ENCODE peak calls at places on chromosomes 4 and X, in ten cellular contexts. V is stomach, W is endodermal cell, F is pancreas, Z is keratinocyte, T is heart right ventricle, I is body of pancreas, G is GM23338, E is heart left ventricle, H is lung. B is an unnamed sample.

GRCh38 chrX:103197721-103198306 is 17.1 kb upstream of the BEX4 start:
- DNase-seq in V (no peak), W (no peak), F (no peak), Z (no peak), T (no peak), I (no peak), G (no peak), E (no peak), H (no peak), B (no peak)

GRCh38 chrX:153488231-153488914 is 6.4 kb upstream of the BGN start:
- DNase-seq in V (peak; percentile 44), W (peak; percentile 58), F (no peak), Z (no peak), T (peak; percentile 60), I (no peak), G (no peak), E (peak; percentile 77), H (no peak), B (no peak)

GRCh38 chr4:42122237-42122636 is 30.2 kb downstream of the BEND4 start:
- DNase-seq in V (no peak), W (no peak), F (no peak), Z (no peak), T (no peak), I (no peak), G (no peak), E (no peak), H (no peak), B (no peak)

GRCh38 chr4:11073621-11074051 is 355.1 kb downstream of the HS3ST1 start:
- DNase-seq in V (no peak), W (peak; percentile 54), F (no peak), Z (no peak), T (peak; percentile 43), I (no peak), G (peak; percentile 37), E (no peak), H (no peak), B (no peak)

GRCh38 chr4:37892641-37893040 is 1.8 kb downstream of the TBC1D1 start:
- DNase-seq in V (no peak), W (no peak), F (no peak), Z (no peak), T (no peak), I (no peak), G (no peak), E (no peak), H (no peak), B (no peak)

GRCh38 chr4:174036111-174036510 is 247.4 kb downstream of the FBXO8 start:
- DNase-seq in V (no peak), W (no peak), F (no peak), Z (no peak), T (no peak), I (no peak), G (no peak), E (no peak), H (no peak), B (no peak)

GRCh38 chrX:41350150-41350975 is 16.4 kb downstream of the DDX3X start:
- DNase-seq in V (no peak), W (no peak), F (no peak), Z (no peak), T (no peak), I (no peak), G (peak; percentile 5), E (no peak), H (no peak), B (no peak)

GRCh38 chr4:59612235-59612634 is 1587.9 kb upstream of the ADGRL3 start:
- DNase-seq in V (no peak), W (no peak), F (no peak), Z (peak; percentile 7), T (no peak), I (no peak), G (no peak), E (no peak), H (no peak), B (no peak)

GRCh38 chr4:169209388-169209883 is 61.3 kb downstream of the SH3RF1 start:
- DNase-seq in V (no peak), W (no peak), F (no peak), Z (no peak), T (no peak), I (no peak), G (no peak), E (no peak), H (no peak), B (no peak)

GRCh38 chrX:131068945-131069719 is 11.0 kb downstream of the ARHGAP36 start:
- DNase-seq in V (no peak), W (peak; percentile 93), F (peak; percentile 39), Z (no peak), T (no peak), I (peak; percentile 37), G (peak; percentile 84), E (no peak), H (no peak), B (no peak)

GRCh38 chr4:3241905-3242304 is 7.1 kb upstream of the MSANTD1 start:
- DNase-seq in V (no peak), W (no peak), F (no peak), Z (no peak), T (no peak), I (peak; percentile 62), G (no peak), E (no peak), H (no peak), B (no peak)

GRCh38 chr4:96598465-96598864 is 758.6 kb downstream of the PDHA2 start:
- DNase-seq in V (no peak), W (peak; percentile 52), F (peak; percentile 70), Z (no peak), T (peak; percentile 13), I (peak; percentile 50), G (peak; percentile 19), E (no peak), H (no peak), B (no peak)

GRCh38 chr4:138050601-138051000 is 191.5 kb downstream of the SLC7A11 start:
- DNase-seq in V (no peak), W (peak; percentile 83), F (no peak), Z (no peak), T (no peak), I (no peak), G (peak; percentile 51), E (no peak), H (no peak), B (no peak)
- H3K27ac ChIP-seq in V (no peak overlapping the region), W (no peak overlapping the region), F (no peak overlapping the region), Z (no peak overlapping the region), T (no peak overlapping the region), I (no peak overlapping the region), G (no peak overlapping the region), E (no peak overlapping the region), H (no peak overlapping the region), B (no peak overlapping the region)

DNA sequence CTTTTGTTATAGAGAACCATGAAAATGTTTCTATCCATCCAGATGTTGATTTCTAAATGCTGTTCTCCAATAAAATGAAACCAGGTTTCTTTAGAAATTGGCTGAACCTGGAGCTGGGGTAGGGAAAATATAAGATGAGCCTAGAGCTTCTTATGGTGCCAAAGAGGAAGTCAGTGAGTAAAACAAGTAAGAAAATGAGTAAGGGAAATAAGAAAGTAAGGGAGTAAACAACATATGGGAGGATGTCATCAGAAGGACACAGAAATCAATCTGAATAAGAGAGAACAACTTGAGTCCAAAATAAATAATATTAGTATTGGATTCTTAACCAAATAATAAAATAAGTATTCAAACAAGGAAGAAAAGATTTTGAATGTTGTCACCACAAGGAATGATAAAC is 506.0 kb downstream of the IL15 start:
- DNase-seq in V (no peak), W (no peak), F (no peak), Z (no peak), T (no peak), I (no peak), G (no peak), E (no peak), H (no peak), B (no peak)
- H3K27ac ChIP-seq in V (no peak overlapping the region), W (no peak overlapping the region), F (no peak overlapping the region), Z (no peak overlapping the region), T (no peak overlapping the region), I (no peak overlapping the region), G (no peak overlapping the region), E (no peak overlapping the region), H (no peak overlapping the region), B (peak overlapping the region; percentile 18)

DNA sequence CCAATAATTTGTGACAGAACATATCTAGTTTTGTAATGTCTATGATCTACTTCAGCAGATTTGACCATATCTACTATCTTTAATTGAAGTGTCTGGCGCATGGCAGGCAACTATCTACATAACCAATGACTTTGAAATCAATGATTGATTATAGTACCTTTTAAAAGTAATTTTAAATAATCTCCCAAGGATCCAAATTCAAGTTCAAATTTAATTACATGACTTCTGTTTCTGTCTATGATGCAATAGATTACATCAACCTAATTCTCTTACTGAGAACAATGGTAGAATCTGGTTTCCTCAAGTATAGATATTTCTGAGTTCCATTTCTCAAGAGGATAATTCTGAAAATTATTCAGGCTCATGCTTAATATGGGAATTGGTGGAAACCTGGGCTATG is 177.4 kb upstream of the IL15 start:
- DNase-seq in V (no peak), W (no peak), F (no peak), Z (no peak), T (no peak), I (no peak), G (no peak), E (no peak), H (no peak), B (no peak)
- H3K27ac ChIP-seq in V (no peak overlapping the region), W (no peak overlapping the region), F (no peak overlapping the region), Z (peak overlapping the region; percentile 72), T (no peak overlapping the region), I (no peak overlapping the region), G (no peak overlapping the region), E (no peak overlapping the region), H (no peak overlapping the region), B (peak overlapping the region; percentile 93)

DNA sequence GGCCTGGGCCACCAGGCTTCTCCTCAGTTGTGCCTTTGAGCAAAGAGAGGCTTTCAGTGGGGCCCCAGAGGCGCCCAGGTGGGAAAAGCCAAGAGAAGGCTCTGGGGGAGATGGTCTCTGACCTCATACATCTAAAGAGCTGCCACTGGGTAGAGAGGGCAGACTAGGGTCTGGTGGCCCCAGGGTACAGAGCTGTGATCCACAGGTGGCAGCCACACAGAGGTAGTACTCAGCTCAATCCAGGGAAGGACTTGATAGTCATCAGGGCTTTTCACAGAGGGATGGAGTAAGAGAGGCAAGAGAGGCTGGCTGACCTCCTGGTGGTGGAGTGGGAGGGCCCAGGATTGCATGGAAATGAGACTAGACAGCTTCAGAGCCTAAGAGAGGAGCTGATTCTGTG is 53.2 kb upstream of the PJA1 start:
- DNase-seq in V (no peak), W (no peak), F (no peak), Z (no peak), T (no peak), I (peak; percentile 5), G (no peak), E (no peak), H (no peak), B (no peak)
- H3K27ac ChIP-seq in V (no peak overlapping the region), W (no peak overlapping the region), F (no peak overlapping the region), Z (no peak overlapping the region), T (no peak overlapping the region), I (no peak overlapping the region), G (no peak overlapping the region), E (no peak overlapping the region), H (no peak overlapping the region), B (no peak overlapping the region)

B was measured in epithelial cell of prostate.